ENCODE peak calls at places on chromosomes 2 and 18, in five cellular contexts. Z, G, L, B and W are unnamed samples.

GRCh38 chr2:27501042-27501441 is 4.4 kb downstream of the GCKR start:
- DNase-seq in Z (no peak), L (no peak), G (no peak), B (no peak), W (no peak)

GRCh38 chr2:159246325-159246988 is 40.0 kb downstream of the WDSUB1 start:
- DNase-seq in Z (no peak), G (no peak), B (no peak), L (no peak), W (no peak)

GRCh38 chr2:228767196-228767595 is 503.9 kb downstream of the PID1 start:
- DNase-seq in Z (peak; percentile 80), B (no peak), L (no peak), G (no peak), W (no peak)

GRCh38 chr18:58501497-58501896 is 127.4 kb downstream of the ALPK2 start:
- DNase-seq in B (no peak), Z (peak; percentile 33), L (no peak), G (no peak), W (no peak)

GRCh38 chr2:55115795-55116597 is 65.7 kb upstream of the RTN4 start:
- DNase-seq in L (peak; percentile 73), G (peak; percentile 38), B (peak; percentile 80), Z (peak; percentile 74), W (no peak)

GRCh38 chr2:64017811-64018714 is 1.2 kb downstream of the VPS54 start:
- DNase-seq in L (peak; percentile 31), Z (peak; percentile 67), G (peak; percentile 42), B (no peak), W (no peak)

GRCh38 chr2:98294711-98295110 is 51.5 kb upstream of the CNGA3 start:
- DNase-seq in Z (no peak), G (no peak), B (no peak), L (no peak), W (no peak)

GRCh38 chr2:73980566-73980965 is 4.1 kb upstream of the TET3 start:
- DNase-seq in Z (no peak), L (no peak), B (no peak), G (no peak), W (no peak)

GRCh38 chr2:119680457-119681195 is 1.6 kb downstream of the TMEM177 start:
- DNase-seq in G (no peak), B (no peak), Z (no peak), L (no peak), W (no peak)

GRCh38 chr2:73776869-73777519 is 2.9 kb downstream of the DUSP11 start:
- DNase-seq in Z (no peak), B (no peak), G (no peak), L (no peak), W (no peak)

GRCh38 chr18:29154196-29154757 is 977.3 kb upstream of the CDH2 start:
- DNase-seq in Z (peak; percentile 18), L (no peak), B (no peak), G (no peak), W (no peak)

GRCh38 chr2:130871843-130872242 is 35.1 kb downstream of the ARHGEF4 start:
- DNase-seq in B (no peak), G (no peak), L (no peak), Z (no peak), W (no peak)

GRCh38 chr18:47382171-47382570 is 130.7 kb upstream of the SKOR2 start:
- DNase-seq in L (no peak), B (no peak), G (no peak), Z (no peak), W (no peak)

GRCh38 chr2:172225786-172226185 is 123.1 kb upstream of the DLX2 start:
- DNase-seq in Z (no peak), L (no peak), B (no peak), G (no peak), W (no peak)

GRCh38 chr18:406677-407076 is 93.8 kb downstream of the COLEC12 start:
- DNase-seq in B (no peak), G (no peak), L (no peak), Z (no peak), W (no peak)

GRCh38 chr2:147320148-147320547 is 524.7 kb upstream of the ACVR2A start:
- DNase-seq in B (no peak), G (no peak), L (no peak), Z (no peak), W (no peak)

GRCh38 chr2:206798009-206798408 is 32.6 kb downstream of the FASTKD2 start:
- DNase-seq in Z (peak; percentile 26), B (no peak), G (no peak), L (no peak), W (no peak)

GRCh38 chr2:42797281-42797680 is 4.9 kb upstream of the HAAO start:
- DNase-seq in G (no peak), Z (no peak), L (no peak), B (no peak), W (no peak)

GRCh38 chr2:162559194-162559593 is 215.3 kb downstream of the GCA start:
- DNase-seq in Z (no peak), G (no peak), B (no peak), L (no peak), W (no peak)

GRCh38 chr2:112055833-112056625 is 960 bp downstream of the TMEM87B start:
- DNase-seq in Z (peak; percentile 97), B (no peak), L (peak; percentile 69), G (peak; percentile 87), W (peak; percentile 86)

DNA sequence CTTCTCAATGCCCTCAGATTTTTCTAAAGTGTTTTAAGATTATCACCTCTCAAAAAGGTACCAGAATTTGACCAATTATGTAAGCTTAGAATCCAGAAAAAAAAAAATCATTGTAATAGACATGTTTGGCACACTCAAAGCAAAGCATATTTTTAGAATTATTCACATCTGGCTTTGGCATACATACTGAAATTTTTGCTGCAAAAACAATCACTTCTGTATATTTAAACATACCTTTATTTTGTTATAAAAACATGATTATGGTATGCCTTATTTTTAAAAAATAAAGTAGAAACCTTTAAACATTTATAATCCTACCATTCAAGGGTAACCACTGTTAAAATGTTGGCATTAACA is 143.3 kb downstream of the ESCO1 start:
- DNase-seq in G (no peak), L (no peak), B (no peak), Z (no peak), W (no peak)
- H3K4me1 ChIP-seq in G (no peaks in the 10 kb centered on the region), L (no peaks in the 10 kb centered on the region), B (no peaks in the 10 kb centered on the region), Z (peaks cover 7% of the 10 kb centered on the region), W (no peaks in the 10 kb centered on the region)

GRCh38 chr2:9694661-9695060 is 63.9 kb upstream of the YWHAQ start:
- DNase-seq in Z (no peak), B (no peak), G (no peak), L (no peak), W (no peak)

GRCh38 chr2:9693138-9693520 is 62.3 kb upstream of the YWHAQ start:
- DNase-seq in B (no peak), G (no peak), L (no peak), Z (peak; percentile 66), W (peak; percentile 62)

GRCh38 chr2:9695916-9696315 is 65.1 kb upstream of the YWHAQ start:
- DNase-seq in L (no peak), Z (no peak), B (no peak), G (no peak), W (no peak)

GRCh38 chr2:9692392-9693137 is 61.8 kb upstream of the YWHAQ start:
- DNase-seq in G (no peak), B (no peak), L (no peak), Z (peak; percentile 21), W (peak; percentile 55)

DNA sequence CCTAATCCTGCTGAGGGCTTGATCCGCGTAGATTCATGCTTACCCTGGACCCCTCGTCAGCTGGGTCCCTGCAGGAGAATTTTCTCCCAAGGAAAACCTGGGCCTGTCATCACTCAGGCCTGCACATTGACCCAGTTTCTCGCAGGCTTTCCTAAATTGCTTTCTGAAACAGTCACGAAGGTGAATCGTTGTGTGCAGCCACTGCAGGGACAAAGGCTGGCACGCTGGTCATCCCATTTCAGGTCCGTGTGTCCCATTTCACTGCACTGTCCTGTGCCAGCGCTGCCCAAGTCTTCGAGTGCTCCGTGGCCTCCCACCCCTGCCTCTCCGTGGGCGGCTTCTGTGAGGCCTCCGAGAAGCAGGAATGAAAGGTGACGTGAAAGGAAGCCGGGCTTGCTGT is 62.8 kb upstream of the YWHAQ start:
- DNase-seq in L (no peak), G (no peak), B (no peak), Z (no peak), W (no peak)
- H3K4me1 ChIP-seq in L (no peaks in the 10 kb centered on the region), G (no peaks in the 10 kb centered on the region), B (peaks cover 3% of the 10 kb centered on the region), Z (no peaks in the 10 kb centered on the region), W (no peaks in the 10 kb centered on the region)

GRCh38 chr18:3264362-3264761 is 2.4 kb downstream of the MYL12B start:
- DNase-seq in L (no peak), B (no peak), G (peak; percentile 62), Z (no peak), W (no peak)

GRCh38 chr18:3268306-3268705 is 6.4 kb downstream of the MYL12B start:
- DNase-seq in B (no peak), L (no peak), G (no peak), Z (no peak), W (no peak)

GRCh38 chr18:3262234-3263171 is 570 bp downstream of the MYL12B start:
- DNase-seq in G (no peak), Z (peak; percentile 50), B (no peak), L (peak; percentile 43), W (no peak)

GRCh38 chr18:3266062-3266608 is 4.2 kb downstream of the MYL12B start:
- DNase-seq in B (no peak), G (peak; percentile 60), Z (no peak), L (no peak), W (no peak)

GRCh38 chr18:3265564-3266033 is 3.7 kb downstream of the MYL12B start:
- DNase-seq in L (peak; percentile 84), Z (peak; percentile 40), G (no peak), B (no peak), W (no peak)
- H3K4me1 ChIP-seq in L (peaks cover 17% of the 10 kb centered on the region), Z (peaks cover 22% of the 10 kb centered on the region), G (peaks cover 77% of the 10 kb centered on the region), B (peaks cover 42% of the 10 kb centered on the region), W (peaks cover 9% of the 10 kb centered on the region)

GRCh38 chr2:215418064-215418963 is 17.6 kb downstream of the FN1 start:
- DNase-seq in B (no peak), G (no peak), Z (peak; percentile 64), L (no peak), W (no peak)

GRCh38 chr2:215415820-215416613 is 19.9 kb downstream of the FN1 start:
- DNase-seq in Z (no peak), G (no peak), L (no peak), B (no peak), W (no peak)

GRCh38 chr2:215416656-215417055 is 19.2 kb downstream of the FN1 start:
- DNase-seq in L (no peak), Z (peak; percentile 51), B (no peak), G (no peak), W (no peak)

GRCh38 chr2:215419113-215419512 is 16.8 kb downstream of the FN1 start:
- DNase-seq in Z (peak; percentile 57), G (no peak), B (no peak), L (no peak), W (no peak)

GRCh38 chr2:215417400-215417951 is 18.4 kb downstream of the FN1 start:
- DNase-seq in Z (peak; percentile 67), B (no peak), L (peak; percentile 89), G (no peak), W (no peak)
- H3K4me1 ChIP-seq in Z (peaks cover 23% of the 10 kb centered on the region), B (no peaks in the 10 kb centered on the region), L (peaks cover 1% of the 10 kb centered on the region), G (no peaks in the 10 kb centered on the region), W (no peaks in the 10 kb centered on the region)

DNA sequence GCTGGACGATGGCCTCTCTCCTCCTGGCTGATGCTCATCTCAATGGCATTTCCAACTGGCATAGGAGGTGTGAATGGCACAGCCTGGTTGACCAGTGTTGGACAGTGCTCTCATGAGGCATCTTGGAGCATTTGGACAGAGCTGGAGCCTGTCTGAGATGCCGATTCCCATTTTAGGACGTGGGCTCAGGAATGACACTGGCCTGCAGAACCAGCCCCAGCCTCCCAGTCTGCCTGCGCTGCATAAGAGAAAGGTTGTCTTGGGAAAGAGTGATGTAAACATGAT is 118.2 kb upstream of the COPS8 start:
- DNase-seq in B (no peak), Z (no peak), L (no peak), G (no peak), W (no peak)
- H3K4me1 ChIP-seq in B (no peaks in the 10 kb centered on the region), Z (peaks cover 5% of the 10 kb centered on the region), L (peaks cover 5% of the 10 kb centered on the region), G (peaks cover 5% of the 10 kb centered on the region), W (no peaks in the 10 kb centered on the region)

GRCh38 chr2:230871361-230872150 is 6.8 kb downstream of the ITM2C start:
- DNase-seq in L (no peak), B (no peak), Z (no peak), G (no peak), W (no peak)
- H3K4me1 ChIP-seq in L (peaks cover 36% of the 10 kb centered on the region), B (peaks cover 9% of the 10 kb centered on the region), Z (peaks cover 59% of the 10 kb centered on the region), G (peaks cover 14% of the 10 kb centered on the region), W (peaks cover 10% of the 10 kb centered on the region)